ENCODE peak calls at places on chromosomes 1 and 21, in ten cellular contexts. P is fibroblast of the aortic adventitia; K is astrocyte of the spinal cord; L is AG09319; M is activated T-helper 1 cell treated with anti-CD3 and anti-CD28 coated beads, Interleukin-12 subunit alpha, Interleukin-12 subunit beta, Interleukin-2, Interleukin-4 antibody, amounts not matched to agents 30 ng/mL and 10 ng/mL and 1 ng/mL, durations not matched to agents 14 hours and 24 hours and 36 hours; Q is MM.1S; H is cardiac fibroblast; J is activated CD8-positive, alpha-beta T cell treated with anti-CD3 and anti-CD28 coated beads for 36 hours; S is NCI-H187 treated with DMSO at 0.1 percent for 48 hours; C is tibial artery. E is an unnamed sample.

GRCh38 chr1:2179283-2180013 is 15.1 kb downstream of the FAAP20 start:
- DNase-seq in P (no peak), K (no peak), L (no peak), M (no peak), Q (no peak), H (no peak), J (no peak), S (peak), C (no peak), E (no peak)

GRCh38 chr1:46533179-46533864 is 18.1 kb downstream of the KNCN start:
- DNase-seq in P (peak), K (no peak), L (no peak), M (peak), Q (no peak), H (peak), J (peak), S (no peak), C (no peak), E (no peak)

GRCh38 chr1:38085666-38086305 is 39.2 kb upstream of the POU3F1 start:
- DNase-seq in P (no peak), K (no peak), L (no peak), M (no peak), Q (no peak), H (no peak), J (no peak), S (no peak), C (no peak), E (no peak)

GRCh38 chr1:106619827-106620134 is 436.7 kb upstream of the PRMT6 start:
- DNase-seq in P (no peak), K (no peak), L (no peak), M (no peak), Q (no peak), H (no peak), J (no peak), S (no peak), C (no peak), E (no peak)

GRCh38 chr1:156465747-156466365 is 34.7 kb downstream of the MEF2D start:
- DNase-seq in P (peak), K (no peak), L (no peak), M (no peak), Q (no peak), H (no peak), J (peak), S (no peak), C (no peak), E (no peak)

GRCh38 chr1:201145816-201146215 is 8.5 kb downstream of the TMEM9 start:
- DNase-seq in P (no peak), K (no peak), L (no peak), M (no peak), Q (no peak), H (no peak), J (no peak), S (no peak), C (no peak), E (no peak)

GRCh38 chr1:158208717-158209116 is 28.0 kb downstream of the CD1D start:
- DNase-seq in P (no peak), K (no peak), L (no peak), M (no peak), Q (no peak), H (no peak), J (no peak), S (no peak), C (no peak), E (no peak)

GRCh38 chr1:17564458-17565393 is 25.2 kb downstream of the ARHGEF10L start:
- DNase-seq in P (no peak), K (peak), L (no peak), M (no peak), Q (no peak), H (no peak), J (no peak), S (no peak), C (no peak), E (no peak)

GRCh38 chr1:209601809-209602657 is 18.5 kb downstream of the CAMK1G start:
- DNase-seq in P (peak), K (peak), L (peak), M (peak), Q (peak), H (peak), J (peak), S (no peak), C (no peak), E (no peak)

GRCh38 chr1:215566556-215567490 is at the start of gene KCTD3:
- DNase-seq in P (peak), K (peak), L (peak), M (peak), Q (peak), H (peak), J (peak), S (no peak), C (peak), E (peak)

GRCh38 chr21:32886339-32886738 is 114.8 kb upstream of the PAXBP1 start:
- DNase-seq in P (peak), K (no peak), L (no peak), M (no peak), Q (peak), H (no peak), J (peak), S (no peak), C (no peak), E (no peak)

GRCh38 chr1:94413311-94413710 is 4.9 kb upstream of the ABCD3 start:
- DNase-seq in P (no peak), K (no peak), L (no peak), M (no peak), Q (no peak), H (no peak), J (no peak), S (no peak), C (no peak), E (no peak)

GRCh38 chr1:87644500-87645245 is 316.0 kb downstream of the LMO4 start:
- DNase-seq in P (peak), K (peak), L (no peak), M (no peak), Q (no peak), H (peak), J (peak), S (peak), C (no peak), E (peak)

GRCh38 chr1:161885013-161885412 is 118.9 kb downstream of the ATF6 start:
- DNase-seq in P (peak), K (peak), L (no peak), M (no peak), Q (no peak), H (peak), J (no peak), S (no peak), C (peak), E (peak)

GRCh38 chr1:243814718-243815117 is 35.3 kb downstream of the AKT3 start:
- DNase-seq in P (no peak), K (no peak), L (no peak), M (no peak), Q (no peak), H (no peak), J (no peak), S (no peak), C (no peak), E (no peak)

GRCh38 chr1:212967767-212968166 is 17.4 kb downstream of the VASH2 start:
- DNase-seq in P (peak), K (peak), L (no peak), M (no peak), Q (no peak), H (peak), J (no peak), S (no peak), C (no peak), E (no peak)

GRCh38 chr1:198876371-198876871 is 237.6 kb downstream of the PTPRC start:
- DNase-seq in P (no peak), K (peak), L (no peak), M (no peak), Q (no peak), H (no peak), J (no peak), S (no peak), C (no peak), E (no peak)

GRCh38 chr1:153308540-153308939 is 4.2 kb downstream of the PGLYRP3 start:
- DNase-seq in P (no peak), K (no peak), L (no peak), M (no peak), Q (no peak), H (no peak), J (no peak), S (no peak), C (no peak), E (no peak)

GRCh38 chr1:18612088-18612487 is 18.6 kb upstream of the PAX7 start:
- DNase-seq in P (no peak), K (no peak), L (no peak), M (no peak), Q (no peak), H (no peak), J (no peak), S (no peak), C (no peak), E (no peak)

GRCh38 chr1:201229771-201230635 is 39.4 kb downstream of the IGFN1 start:
- DNase-seq in P (peak), K (peak), L (no peak), M (no peak), Q (no peak), H (peak), J (no peak), S (no peak), C (no peak), E (peak)

GRCh38 chr1:22142315-22143064 is 407 bp downstream of the WNT4 start:
- DNase-seq in P (peak), K (peak), L (no peak), M (no peak), Q (no peak), H (peak), J (peak), S (no peak), C (no peak), E (no peak)

GRCh38 chr1:44030606-44031050 is 634 bp downstream of the SLC6A9 start:
- DNase-seq in P (peak), K (peak), L (no peak), M (no peak), Q (peak), H (peak), J (peak), S (no peak), C (no peak), E (no peak)

GRCh38 chr1:102970496-102971078 is 137.7 kb downstream of the COL11A1 start:
- DNase-seq in P (peak), K (peak), L (peak), M (no peak), Q (peak), H (peak), J (peak), S (no peak), C (no peak), E (peak)

GRCh38 chr1:161956097-161956496 is 67.6 kb downstream of the OLFML2B start:
- DNase-seq in P (peak), K (peak), L (peak), M (no peak), Q (no peak), H (peak), J (no peak), S (no peak), C (no peak), E (peak)

GRCh38 chr1:103525114-103525606 is 339 bp upstream of the RNPC3 start:
- DNase-seq in P (peak), K (peak), L (peak), M (no peak), Q (peak), H (peak), J (peak), S (no peak), C (no peak), E (peak)

GRCh38 chr1:143497374-143497747 is 474.4 kb downstream of the FAM72C start:
- DNase-seq in P (no peak), K (no peak), L (no peak), M (no peak), Q (peak), H (no peak), J (no peak), S (no peak), C (no peak), E (no peak)

GRCh38 chr1:209567788-209568187 is 15.7 kb upstream of the CAMK1G start:
- DNase-seq in P (peak), K (peak), L (no peak), M (no peak), Q (no peak), H (peak), J (no peak), S (no peak), C (no peak), E (peak)

E was measured in GM04503.